ENCODE peak calls at places on chromosomes 7 and 10, in four cellular contexts. A is neuronal stem cell, J is mesendoderm, N is IMR-90. T is an unnamed sample.

GRCh38 chr10:126170367-126170766 is 217.9 kb downstream of the ADAM12 start:
- DNase-seq in J (no peak), N (no peak), A (no peak), T (no peak)

GRCh38 chr10:119306514-119306951 is 99.2 kb downstream of the GRK5 start:
- DNase-seq in A (no peak), J (no peak), N (no peak), T (no peak)

GRCh38 chr7:76073335-76073990 is 25.6 kb downstream of the MDH2 start:
- DNase-seq in A (no peak), N (no peak), J (peak), T (peak)

GRCh38 chr10:103678104-103678526 is 177.3 kb downstream of the SH3PXD2A start:
- DNase-seq in A (no peak), J (no peak), N (peak), T (no peak)

GRCh38 chr7:114088541-114088940 is 169.7 kb upstream of the PPP1R3A start:
- DNase-seq in N (no peak), A (no peak), J (no peak), T (no peak)

GRCh38 chr10:132521041-132521465 is 16.5 kb upstream of the INPP5A start:
- DNase-seq in N (no peak), J (no peak), A (no peak), T (peak)

GRCh38 chr10:84783386-84783785 is 455.0 kb downstream of the CCSER2 start:
- DNase-seq in A (peak), J (peak), N (no peak), T (peak)

GRCh38 chr7:665251-665650 is 61.2 kb upstream of the DNAAF5 start:
- DNase-seq in J (peak), A (no peak), N (peak), T (peak)

GRCh38 chr7:68425377-68425776 is 1172.9 kb upstream of the AUTS2 start:
- DNase-seq in A (no peak), N (no peak), J (no peak), T (no peak)

DNA sequence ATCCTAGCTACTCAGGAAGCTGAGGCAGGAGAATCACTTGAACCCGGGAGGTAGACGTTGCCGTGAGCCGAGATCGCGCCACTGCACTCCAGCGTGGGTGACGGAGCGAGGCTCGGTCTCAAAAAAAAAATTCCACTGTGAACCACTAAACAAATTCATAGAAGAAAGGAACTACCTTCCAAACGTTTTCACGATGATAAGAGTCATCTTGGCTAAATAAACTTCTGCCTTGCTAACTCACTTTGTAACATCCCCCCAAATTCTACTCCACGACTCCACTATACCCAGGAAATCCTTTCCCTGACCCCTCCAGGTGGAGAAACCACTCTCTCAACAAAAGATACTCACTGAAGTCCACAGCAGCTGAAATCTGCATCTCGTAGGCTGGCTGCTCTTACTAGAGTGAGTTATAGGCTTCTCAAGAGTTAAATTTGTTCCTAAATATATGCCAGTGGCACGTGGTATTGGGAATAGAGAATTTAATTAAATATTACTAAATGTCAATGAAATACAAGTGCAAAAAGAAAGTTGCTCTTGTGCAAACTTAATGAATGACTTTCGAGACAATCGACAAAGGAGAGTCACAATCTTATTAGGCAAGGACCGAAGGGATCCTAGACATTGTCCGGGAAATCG is 1.6 kb upstream of the GTF2I start:
- DNase-seq in A (no peak), J (no peak), N (no peak), T (no peak)
- H4K8ac ChIP-seq in A (no peak), J (peak), N (peak), T (no peak)

DNA sequence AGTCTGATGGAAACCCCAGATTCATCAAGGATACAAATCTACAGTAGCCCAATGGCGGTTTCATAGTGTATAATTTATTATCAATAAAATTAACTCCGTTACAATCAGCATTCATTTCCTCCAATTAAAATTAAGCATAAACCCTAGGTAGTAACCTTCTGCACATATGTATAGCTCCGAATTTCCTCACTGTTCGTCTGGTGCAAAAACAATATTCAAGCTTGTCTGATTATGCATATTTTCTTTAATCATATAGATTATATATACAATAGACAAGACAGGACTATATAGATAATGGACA is 2.8 kb downstream of the HOXA9 start:
- DNase-seq in J (no peak), A (no peak), N (no peak), T (no peak)
- H3K27ac ChIP-seq in J (no peak), A (no peak), N (no peak), T (no peak)

DNA sequence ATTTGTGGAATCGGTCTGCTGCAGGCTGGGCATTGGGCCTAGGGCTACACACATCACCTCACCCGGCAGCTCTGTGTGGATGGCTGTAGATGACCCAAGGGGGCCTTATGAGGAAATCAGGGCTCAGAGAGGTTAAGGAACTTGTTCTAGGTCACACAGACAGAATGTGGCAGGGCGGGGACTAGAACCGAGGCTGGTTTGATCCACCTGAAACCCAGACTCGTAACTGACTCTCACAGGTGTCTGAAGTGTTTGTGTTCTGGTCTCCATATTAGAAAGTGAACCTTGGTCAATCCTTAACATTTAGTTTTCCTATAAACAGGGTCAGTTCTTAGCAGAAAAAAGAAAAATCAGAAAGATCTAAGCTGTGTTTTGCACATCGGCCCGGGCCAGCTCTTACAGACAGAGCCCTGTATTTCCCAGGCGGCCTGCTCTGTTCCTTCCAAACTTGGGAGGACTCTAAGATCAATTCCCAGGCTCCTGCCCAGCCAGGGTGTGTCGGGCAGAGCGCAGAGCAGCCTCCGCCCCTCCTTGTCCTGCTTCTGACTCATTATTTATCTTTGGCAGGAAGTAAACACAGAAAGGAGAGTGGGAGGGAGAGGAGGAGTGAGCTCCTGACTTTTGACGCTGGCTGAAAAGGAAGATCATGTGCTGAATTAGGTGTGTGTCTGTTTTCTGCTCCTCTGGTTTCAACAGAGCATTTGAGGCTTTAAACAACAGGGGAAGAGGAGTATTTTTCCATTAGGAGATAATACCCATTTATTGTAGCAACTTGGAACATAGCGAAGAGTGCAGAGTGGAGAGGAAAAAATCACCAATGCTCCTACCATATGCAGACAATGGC is 74.1 kb downstream of the TACC2 start:
- DNase-seq in A (peak), J (peak), N (peak), T (peak)
- H4K8ac ChIP-seq in A (no peak), J (no peak), N (no peak), T (no peak)

DNA sequence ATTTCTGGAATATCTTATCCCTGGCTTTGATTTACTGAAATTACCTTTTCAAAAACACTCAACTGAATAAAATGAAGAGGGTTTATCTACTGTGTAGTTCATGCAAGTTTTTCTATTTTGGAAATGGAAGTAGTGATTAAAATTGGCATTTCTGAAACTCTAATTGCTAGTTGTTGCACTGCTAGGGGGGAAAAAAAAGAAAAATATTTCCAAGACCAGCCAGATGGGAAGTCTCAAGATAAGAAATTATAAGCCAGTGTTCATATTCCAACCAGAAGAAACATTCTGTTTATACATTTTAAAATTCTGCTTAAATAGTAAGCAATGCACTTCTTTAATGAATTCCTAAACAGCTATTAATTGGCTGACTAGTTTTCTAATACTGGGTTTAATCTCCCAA is 9.4 kb upstream of the ADO start:
- DNase-seq in A (no peak), N (no peak), J (no peak), T (no peak)
- H3K27ac ChIP-seq in A (no peak), N (no peak), J (no peak), T (no peak)

DNA sequence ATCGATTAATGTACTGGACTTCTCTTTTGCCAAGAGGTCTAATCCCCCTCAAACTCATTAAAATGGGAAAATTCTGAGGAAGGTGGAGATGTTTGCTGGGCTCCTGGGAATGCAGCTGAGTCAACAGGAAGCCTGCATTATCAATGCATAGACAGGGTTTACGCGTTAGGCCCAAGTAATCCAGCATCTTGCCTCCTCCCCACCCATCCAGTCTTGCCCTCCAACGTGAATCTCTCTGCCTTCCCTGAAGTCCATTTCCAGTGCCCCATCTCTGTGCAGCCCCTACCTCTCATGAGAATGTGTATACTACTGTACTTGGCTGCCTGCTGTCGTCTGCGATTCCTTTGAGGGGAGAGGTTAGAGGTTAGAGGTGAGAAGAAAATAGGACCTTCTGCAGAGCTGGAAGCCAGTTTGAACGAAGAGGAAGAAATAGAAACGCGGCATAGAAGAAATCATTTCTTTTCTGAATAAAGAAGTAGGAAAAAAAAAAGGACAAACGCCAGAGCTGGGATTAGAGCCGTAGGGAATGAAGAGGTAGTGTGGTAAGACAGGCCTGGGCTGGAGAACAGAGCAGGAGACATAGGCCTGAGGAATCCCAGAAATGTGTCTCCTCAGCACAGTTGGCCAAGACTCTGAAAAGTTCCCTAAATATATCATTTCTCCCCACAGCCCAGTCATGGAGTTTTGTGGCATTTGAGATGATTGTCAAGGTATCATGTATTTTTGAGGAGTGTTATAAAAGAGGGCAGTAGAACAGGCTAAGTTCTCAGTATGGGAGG is 75.6 kb downstream of the MYOF start:
- DNase-seq in N (peak), A (no peak), J (peak), T (no peak)
- H4K8ac ChIP-seq in N (no peak), A (no peak), J (no peak), T (no peak)

T was measured in H9.